ENCODE peak calls at places on chromosomes 11 and 22, in nine cellular contexts. B is stimulated activated CD4-positive, alpha-beta T cell treated with anti-CD3 and anti-CD28 coated beads, Interleukin-4, amount 100 ng/mL, for 48 hours; Z is neuronal stem cell; T is heart left ventricle; L is cardiac muscle cell; F is mesenteric fat pad; K is neural crest cell; V is dorsolateral prefrontal cortex; X is substantia nigra. A is an unnamed sample.

GRCh38 chr11:26712497-26712896 is 9.4 kb downstream of the SLC5A12 start:
- DNase-seq in B (no peak), Z (no peak), T (no peak), L (no peak), F (no peak), K (no peak), V (no peak), X (no peak), A (no peak)

GRCh38 chr11:3834349-3835099 is 6.2 kb downstream of the RHOG start:
- DNase-seq in B (no peak), Z (no peak), T (peak), L (peak), F (no peak), K (no peak), V (no peak), X (no peak), A (no peak)

GRCh38 chr11:64998141-64998540 is 1.4 kb upstream of the BATF2 start:
- DNase-seq in B (no peak), Z (no peak), T (no peak), L (no peak), F (no peak), K (no peak), V (no peak), X (no peak), A (no peak)

GRCh38 chr11:29087404-29087803 is 929.4 kb downstream of the KCNA4 start:
- DNase-seq in B (no peak), Z (no peak), T (no peak), L (no peak), F (no peak), K (no peak), V (no peak), X (no peak), A (no peak)

GRCh38 chr11:111378773-111379499 is at the start of gene POU2AF1:
- DNase-seq in B (peak), Z (no peak), T (no peak), L (peak), F (no peak), K (no peak), V (no peak), X (no peak), A (peak)

GRCh38 chr11:33735426-33736147 is 636 bp downstream of the CD59 start:
- DNase-seq in B (no peak), Z (peak), T (no peak), L (peak), F (no peak), K (no peak), V (no peak), X (no peak), A (no peak)

GRCh38 chr11:12547953-12548650 is 126.1 kb upstream of the TEAD1 start:
- DNase-seq in B (no peak), Z (no peak), T (peak), L (peak), F (no peak), K (no peak), V (no peak), X (no peak), A (peak)

GRCh38 chr11:117627259-117627658 is 169.8 kb downstream of the DSCAML1 start:
- DNase-seq in B (no peak), Z (no peak), T (no peak), L (no peak), F (no peak), K (no peak), V (peak), X (no peak), A (no peak)

GRCh38 chr11:93842461-93842860 is 8.0 kb downstream of the VSTM5 start:
- DNase-seq in B (no peak), Z (no peak), T (no peak), L (peak), F (no peak), K (no peak), V (no peak), X (no peak), A (peak)

GRCh38 chr22:47779474-47779873 is 1017.0 kb downstream of the TBC1D22A start:
- DNase-seq in B (no peak), Z (no peak), T (no peak), L (no peak), F (no peak), K (no peak), V (no peak), X (no peak), A (no peak)

GRCh38 chr22:18044548-18045271 is 20.3 kb upstream of the MICAL3 start:
- DNase-seq in B (no peak), Z (no peak), T (peak), L (peak), F (no peak), K (no peak), V (peak), X (peak), A (peak)

GRCh38 chr11:119892311-119892808 is 163.4 kb upstream of the NECTIN1 start:
- DNase-seq in B (no peak), Z (no peak), T (peak), L (no peak), F (no peak), K (no peak), V (no peak), X (peak), A (no peak)

GRCh38 chr22:40453676-40454075 is 83.3 kb downstream of the SGSM3 start:
- DNase-seq in B (no peak), Z (no peak), T (no peak), L (peak), F (no peak), K (no peak), V (no peak), X (no peak), A (no peak)

GRCh38 chr11:83895516-83895915 is 609.3 kb upstream of the CCDC90B start:
- DNase-seq in B (no peak), Z (peak), T (no peak), L (peak), F (no peak), K (no peak), V (no peak), X (no peak), A (peak)

GRCh38 chr11:122128146-122128545 is 12.1 kb upstream of the BLID start:
- DNase-seq in B (no peak), Z (no peak), T (no peak), L (no peak), F (no peak), K (no peak), V (no peak), X (no peak), A (no peak)

GRCh38 chr11:57932105-57932504 is 91.6 kb upstream of the OR9Q1 start:
- DNase-seq in B (no peak), Z (no peak), T (no peak), L (no peak), F (no peak), K (no peak), V (no peak), X (no peak), A (no peak)

GRCh38 chr11:126328938-126329643 is 25.2 kb downstream of the DCPS start:
- DNase-seq in B (no peak), Z (no peak), T (peak), L (no peak), F (no peak), K (peak), V (no peak), X (no peak), A (no peak)

GRCh38 chr11:65672180-65672860 is 9.6 kb upstream of the RELA start:
- DNase-seq in B (no peak), Z (no peak), T (no peak), L (no peak), F (no peak), K (no peak), V (no peak), X (no peak), A (no peak)

GRCh38 chr11:47980093-47980906 is at the start of gene PTPRJ:
- DNase-seq in B (no peak), Z (peak), T (peak), L (peak), F (peak), K (peak), V (peak), X (no peak), A (peak)

GRCh38 chr11:35313066-35313765 is 106.1 kb downstream of the SLC1A2 start:
- DNase-seq in B (no peak), Z (no peak), T (no peak), L (no peak), F (no peak), K (no peak), V (no peak), X (no peak), A (no peak)

GRCh38 chr11:10443152-10443551 is 11.9 kb upstream of the AMPD3 start:
- DNase-seq in B (no peak), Z (no peak), T (no peak), L (no peak), F (no peak), K (no peak), V (no peak), X (no peak), A (no peak)